ENCODE peak calls at places on chromosomes 11 and 22, in four cellular contexts. F is K562, C is HepG2, S is GM12878. L is an unnamed sample.

GRCh38 chr11:129973068-129973467 is 29.6 kb downstream of the PRDM10 start:
- DNase-seq in F (no peak), C (no peak), S (no peak), L (no peak)

GRCh38 chr11:134516529-134516928 is 104.5 kb upstream of the B3GAT1 start:
- DNase-seq in F (no peak), C (no peak), S (no peak), L (no peak)

GRCh38 chr11:15800121-15800800 is 556.1 kb downstream of the SOX6 start:
- DNase-seq in F (no peak), C (no peak), S (no peak), L (no peak)

GRCh38 chr22:23749747-23750373 is 1.1 kb downstream of the ZNF70 start:
- DNase-seq in F (no peak), C (no peak), S (no peak), L (no peak)

GRCh38 chr11:8032576-8033311 is 45.6 kb downstream of the EIF3F start:
- DNase-seq in F (no peak), C (no peak), S (no peak), L (no peak)

GRCh38 chr22:25482868-25483639 is 81.4 kb upstream of the GRK3 start:
- DNase-seq in F (no peak), C (no peak), S (no peak), L (no peak)

GRCh38 chr11:66247295-66247694 is 21.1 kb upstream of the RAB1B start:
- DNase-seq in F (no peak), C (no peak), S (no peak), L (no peak)

GRCh38 chr11:65310756-65311155 is 3.9 kb upstream of the CDC42EP2 start:
- DNase-seq in F (no peak), C (no peak), S (no peak), L (no peak)

GRCh38 chr11:12248330-12248729 is 129.0 kb upstream of the PARVA start:
- DNase-seq in F (no peak), C (peak), S (no peak), L (no peak)

GRCh38 chr11:131491503-131491902 is 121.1 kb downstream of the NTM start:
- DNase-seq in F (no peak), C (no peak), S (no peak), L (no peak)

GRCh38 chr22:45154383-45154782 is 9.3 kb upstream of the NUP50 start:
- DNase-seq in F (no peak), C (no peak), S (no peak), L (no peak)

GRCh38 chr11:102733232-102733875 is 8.6 kb upstream of the MMP8 start:
- DNase-seq in F (peak), C (peak), S (no peak), L (peak)

GRCh38 chr11:89458646-89459045 is 32.5 kb downstream of the NOX4 start:
- DNase-seq in F (no peak), C (no peak), S (no peak), L (no peak)

GRCh38 chr11:68749501-68750196 is 1.7 kb downstream of the TESMIN start:
- DNase-seq in F (no peak), C (no peak), S (no peak), L (no peak)
- TF ChIP-seq BHLHE40 in F (no peak), C (no peak), S (no peak), L (no peak)

GRCh38 chr11:19844012-19844411 is 131.4 kb downstream of the NAV2 start:
- DNase-seq in F (no peak), C (no peak), S (no peak), L (no peak)

GRCh38 chr11:19844806-19845205 is 132.2 kb downstream of the NAV2 start:
- DNase-seq in F (no peak), C (no peak), S (no peak), L (no peak)

GRCh38 chr11:19843106-19843505 is 130.5 kb downstream of the NAV2 start:
- DNase-seq in F (no peak), C (no peak), S (no peak), L (no peak)

GRCh38 chr11:19846654-19847330 is 134.2 kb downstream of the NAV2 start:
- DNase-seq in F (no peak), C (no peak), S (no peak), L (no peak)

GRCh38 chr11:19845633-19846032 is 133.0 kb downstream of the NAV2 start:
- DNase-seq in F (no peak), C (no peak), S (no peak), L (no peak)
- TF ChIP-seq FOXM1 in F (no peak), C (no peak), S (no peak), L (no peak)

GRCh38 chr11:29564501-29564900 is 452.3 kb downstream of the KCNA4 start:
- DNase-seq in F (no peak), C (no peak), S (no peak), L (no peak)
- TF ChIP-seq BHLHE40 in F (no peak), C (no peak), S (no peak), L (no peak)

DNA sequence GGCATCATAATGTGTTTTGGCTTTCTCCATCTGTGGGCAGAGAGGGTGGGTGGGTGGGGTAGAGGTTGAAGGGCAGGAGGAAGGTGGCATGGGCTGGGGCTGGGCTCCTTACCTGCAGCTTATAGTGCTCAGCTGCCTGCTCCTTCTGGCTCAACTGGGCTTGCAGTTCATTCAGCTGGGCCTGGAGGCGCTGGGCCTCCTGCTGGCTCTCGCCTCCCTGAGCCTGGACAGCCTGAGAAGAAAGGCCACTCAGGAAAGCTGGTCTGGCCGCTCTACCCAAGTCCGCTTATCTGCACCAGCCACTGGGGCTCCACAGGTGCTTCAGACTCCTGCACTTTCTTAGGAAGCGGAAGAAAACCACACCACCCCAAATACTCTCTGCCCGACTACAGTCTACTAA is 10.4 kb downstream of the IL18BP start:
- DNase-seq in F (no peak), C (no peak), S (no peak), L (no peak)
- TF ChIP-seq FOXM1 in F (no peak), C (no peak), S (no peak), L (no peak)

L was measured in HEK293T.